ENCODE peak calls at places on chromosomes 3 and 15, in five cellular contexts. One of them, this sample, is unnamed.

GRCh38 chr15:51104512-51104911 is 9.8 kb upstream of the TNFAIP8L3 start:
- DNase-seq in AG10803: peak; percentile 88
- DNase-seq in psoas muscle: peak; percentile 64
- DNase-seq in thoracic aorta: peak; percentile 48
- DNase-seq in fibroblast of mammary gland: peak; percentile 97
- DNase-seq in this sample: no peak

GRCh38 chr15:96053039-96054021 is 277.2 kb upstream of the NR2F2 start:
- DNase-seq in AG10803: no peak
- DNase-seq in psoas muscle: peak; percentile 78
- DNase-seq in thoracic aorta: no peak
- DNase-seq in fibroblast of mammary gland: no peak
- DNase-seq in this sample: peak; percentile 10

GRCh38 chr15:75156306-75157215 is 45.1 kb upstream of the C15orf39 start:
- DNase-seq in AG10803: no peak
- DNase-seq in psoas muscle: no peak
- DNase-seq in thoracic aorta: no peak
- DNase-seq in fibroblast of mammary gland: no peak
- DNase-seq in this sample: no peak

GRCh38 chr3:99678023-99678422 is 39.6 kb downstream of the COL8A1 start:
- DNase-seq in AG10803: peak; percentile 96
- DNase-seq in psoas muscle: no peak
- DNase-seq in thoracic aorta: no peak
- DNase-seq in fibroblast of mammary gland: peak; percentile 97
- DNase-seq in this sample: no peak

GRCh38 chr15:42547926-42548257 is 701 bp downstream of the LRRC57 start:
- DNase-seq in AG10803: peak; percentile 38
- DNase-seq in psoas muscle: no peak
- DNase-seq in thoracic aorta: no peak
- DNase-seq in fibroblast of mammary gland: no peak
- DNase-seq in this sample: no peak

GRCh38 chr3:19885468-19885867 is 48.5 kb downstream of the EFHB start:
- DNase-seq in AG10803: peak; percentile 50
- DNase-seq in psoas muscle: no peak
- DNase-seq in thoracic aorta: no peak
- DNase-seq in fibroblast of mammary gland: peak; percentile 49
- DNase-seq in this sample: peak; percentile 50

GRCh38 chr3:29486087-29486486 is 205.2 kb downstream of the RBMS3 start:
- DNase-seq in AG10803: peak; percentile 88
- DNase-seq in psoas muscle: no peak
- DNase-seq in thoracic aorta: no peak
- DNase-seq in fibroblast of mammary gland: peak; percentile 81
- DNase-seq in this sample: no peak

GRCh38 chr15:59501531-59502113 is 63.6 kb downstream of the FAM81A start:
- DNase-seq in AG10803: peak; percentile 29
- DNase-seq in psoas muscle: no peak
- DNase-seq in thoracic aorta: no peak
- DNase-seq in fibroblast of mammary gland: peak; percentile 72
- DNase-seq in this sample: peak; percentile 72

DNA sequence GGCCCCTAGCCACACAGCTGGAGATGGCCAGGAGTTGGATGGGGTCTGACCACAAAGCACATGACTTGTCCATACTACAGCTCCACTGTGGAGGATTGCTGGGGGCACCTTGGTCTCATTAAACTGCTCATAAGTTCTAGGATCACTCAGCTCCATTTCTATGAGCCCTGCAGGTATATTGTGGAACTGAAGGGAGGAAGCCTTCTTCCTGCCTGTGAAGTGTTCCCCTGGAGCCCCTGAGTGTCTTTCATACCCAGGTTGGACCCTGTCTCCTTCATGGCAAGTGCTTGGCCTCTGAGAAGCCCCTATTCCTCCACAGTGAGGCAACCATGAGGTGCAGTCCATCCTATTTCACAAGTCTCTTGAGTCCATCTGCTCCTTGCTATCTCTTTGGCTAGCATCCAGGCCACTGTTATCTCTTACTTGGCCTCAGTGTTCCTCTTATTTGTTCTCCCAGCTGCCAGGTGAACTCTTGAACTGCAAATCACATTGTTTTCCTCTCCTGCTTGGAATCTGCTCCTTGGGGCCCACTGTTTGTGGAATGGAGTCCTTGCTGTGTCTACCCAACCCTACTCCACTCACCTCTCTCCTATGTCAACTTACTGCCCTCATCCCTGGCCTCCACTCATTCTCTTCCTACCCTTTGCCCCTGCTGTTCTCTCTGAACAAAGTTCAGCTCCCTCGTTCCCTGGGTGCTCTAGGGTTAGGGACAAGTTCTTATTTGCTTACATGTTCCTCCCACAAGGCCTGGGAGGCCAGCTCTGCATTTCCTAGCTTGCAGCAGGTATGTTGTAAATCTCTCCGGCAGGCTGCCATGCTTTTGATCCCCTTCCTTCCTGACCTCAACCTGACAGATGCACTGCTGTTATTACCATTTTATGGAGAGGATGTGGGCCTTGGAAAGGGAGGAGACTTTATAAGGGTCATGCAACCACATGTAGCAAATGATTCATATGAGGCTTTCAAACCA is 1.2 kb downstream of the ACOX2 start:
- DNase-seq in AG10803: peak; percentile 23
- DNase-seq in psoas muscle: no peak
- DNase-seq in thoracic aorta: no peak
- DNase-seq in fibroblast of mammary gland: peak; percentile 37
- DNase-seq in this sample: no peak
- TF ChIP-seq CTCF in AG10803: no peak
- TF ChIP-seq CTCF in psoas muscle: no peak
- TF ChIP-seq CTCF in thoracic aorta: no peak
- TF ChIP-seq CTCF in fibroblast of mammary gland: no peak
- TF ChIP-seq CTCF in this sample: no peak

GRCh38 chr15:89917442-89918085 is 4.8 kb upstream of the ARPIN start:
- DNase-seq in AG10803: no peak
- DNase-seq in psoas muscle: no peak
- DNase-seq in thoracic aorta: no peak
- DNase-seq in fibroblast of mammary gland: no peak
- DNase-seq in this sample: no peak
- TF ChIP-seq CTCF in AG10803: no peak
- TF ChIP-seq CTCF in psoas muscle: no peak
- TF ChIP-seq CTCF in thoracic aorta: no peak
- TF ChIP-seq CTCF in fibroblast of mammary gland: no peak
- TF ChIP-seq CTCF in this sample: no peak

DNA sequence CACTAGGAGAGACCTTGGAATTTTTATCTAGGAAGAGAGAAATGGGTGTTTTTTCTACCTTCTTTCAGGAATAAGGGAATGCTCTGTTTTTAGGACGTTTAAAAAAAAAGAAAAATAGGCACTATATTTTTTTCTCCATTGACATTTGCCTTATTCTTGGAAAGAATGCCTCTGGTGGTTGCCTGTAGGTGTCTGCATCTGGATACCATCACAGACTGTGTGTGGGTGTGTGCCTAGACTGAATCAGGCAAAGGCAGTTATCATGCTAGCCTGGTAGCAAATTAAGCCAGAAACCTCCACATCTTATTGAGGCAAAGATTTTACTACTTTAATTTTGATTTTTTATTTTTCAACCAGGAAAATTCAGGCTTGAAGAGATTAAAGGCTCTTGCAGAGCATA is 513.6 kb upstream of the KCNMB2 start:
- DNase-seq in AG10803: peak; percentile 48
- DNase-seq in psoas muscle: no peak
- DNase-seq in thoracic aorta: no peak
- DNase-seq in fibroblast of mammary gland: peak; percentile 55
- DNase-seq in this sample: no peak
- TF ChIP-seq CTCF in AG10803: peak; percentile 18
- TF ChIP-seq CTCF in psoas muscle: no peak
- TF ChIP-seq CTCF in thoracic aorta: no peak
- TF ChIP-seq CTCF in fibroblast of mammary gland: peak; percentile 31
- TF ChIP-seq CTCF in this sample: no peak

GRCh38 chr15:101559938-101560337 is 70.4 kb upstream of the PCSK6 start:
- DNase-seq in AG10803: no peak
- DNase-seq in psoas muscle: no peak
- DNase-seq in thoracic aorta: no peak
- DNase-seq in fibroblast of mammary gland: no peak
- DNase-seq in this sample: no peak
- TF ChIP-seq CTCF in AG10803: no peak
- TF ChIP-seq CTCF in psoas muscle: no peak
- TF ChIP-seq CTCF in thoracic aorta: no peak
- TF ChIP-seq CTCF in fibroblast of mammary gland: no peak
- TF ChIP-seq CTCF in this sample: no peak

DNA sequence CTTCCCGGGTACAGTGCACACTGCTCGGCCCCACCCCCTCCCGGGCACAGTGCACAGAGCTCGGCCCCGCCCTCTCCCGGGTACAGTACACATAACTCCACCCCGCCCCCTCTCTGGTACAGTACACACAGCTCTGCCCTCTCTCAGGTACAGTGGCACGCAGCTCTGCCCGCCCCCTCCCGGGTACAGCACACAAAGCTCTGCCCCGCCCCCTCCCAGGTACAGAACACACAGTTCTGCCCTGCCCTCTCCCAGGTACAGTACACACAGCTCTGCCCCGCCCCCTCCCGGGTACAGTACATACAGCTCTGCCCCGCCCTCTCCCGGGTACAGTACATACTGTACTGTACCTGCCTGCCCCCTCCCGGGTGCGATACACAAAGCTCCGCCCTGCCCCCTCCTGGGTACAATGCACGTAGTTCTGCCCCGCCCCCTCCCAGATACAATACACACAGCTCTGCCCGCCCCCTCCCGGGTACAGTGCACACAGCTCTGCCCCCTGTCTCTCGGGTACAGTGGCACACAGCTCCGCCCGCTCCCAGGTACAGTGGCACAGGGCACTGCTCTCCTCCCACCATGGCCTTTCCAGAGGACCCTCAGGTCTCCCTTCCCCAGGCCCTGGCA is 16.4 kb upstream of the PRR20G start:
- DNase-seq in AG10803: no peak
- DNase-seq in psoas muscle: no peak
- DNase-seq in thoracic aorta: no peak
- DNase-seq in fibroblast of mammary gland: no peak
- DNase-seq in this sample: no peak
- TF ChIP-seq CTCF in AG10803: no peak
- TF ChIP-seq CTCF in psoas muscle: no peak
- TF ChIP-seq CTCF in thoracic aorta: no peak
- TF ChIP-seq CTCF in fibroblast of mammary gland: no peak
- TF ChIP-seq CTCF in this sample: no peak

GRCh38 chr3:161096771-161097367 is 8.3 kb downstream of the B3GALNT1 start:
- DNase-seq in AG10803: no peak
- DNase-seq in psoas muscle: no peak
- DNase-seq in thoracic aorta: no peak
- DNase-seq in fibroblast of mammary gland: no peak
- DNase-seq in this sample: no peak
- TF ChIP-seq CTCF in AG10803: no peak
- TF ChIP-seq CTCF in psoas muscle: no peak
- TF ChIP-seq CTCF in thoracic aorta: no peak
- TF ChIP-seq CTCF in fibroblast of mammary gland: peak; percentile 33
- TF ChIP-seq CTCF in this sample: peak; percentile 27

This sample was measured in GM10248.